ENCODE peak calls at places on chromosomes 3 and 15, in four cellular contexts. A is B cell, L is PC-3, Z is breast epithelium. C is an unnamed sample.

GRCh38 chr3:59300727-59301134 is 250.9 kb upstream of the CFAP20DC start:
- DNase-seq in A (no peak), L (no peak), Z (no peak), C (no peak)

GRCh38 chr3:8436667-8437287 is 64.8 kb upstream of the LMCD1 start:
- DNase-seq in A (no peak), L (no peak), Z (no peak), C (no peak)

GRCh38 chr15:39692464-39693327 is 89.9 kb downstream of the FSIP1 start:
- DNase-seq in A (no peak), L (no peak), Z (no peak), C (no peak)

GRCh38 chr3:11556851-11557644 is 86.7 kb downstream of the VGLL4 start:
- DNase-seq in A (no peak), L (no peak), Z (peak; percentile 48), C (no peak)

GRCh38 chr3:152769523-152769922 is 65.4 kb upstream of the P2RY1 start:
- DNase-seq in A (no peak), L (no peak), Z (no peak), C (no peak)

GRCh38 chr15:51277085-51277484 is 61.3 kb downstream of the CYP19A1 start:
- DNase-seq in A (no peak), L (no peak), Z (no peak), C (no peak)

GRCh38 chr3:190362258-190362657 is 25.7 kb upstream of the CLDN16 start:
- DNase-seq in A (no peak), L (no peak), Z (no peak), C (no peak)

GRCh38 chr3:62954579-62954978 is 79.4 kb upstream of the CADPS start:
- DNase-seq in A (no peak), L (no peak), Z (no peak), C (no peak)

GRCh38 chr3:169666501-169667379 is 3.2 kb upstream of the MECOM start:
- DNase-seq in A (no peak), L (no peak), Z (no peak), C (no peak)

GRCh38 chr3:46934508-46935167 is 41.9 kb downstream of the CCDC12 start:
- DNase-seq in A (no peak), L (peak; percentile 85), Z (no peak), C (no peak)

GRCh38 chr3:177468331-177468730 is 271.0 kb upstream of the TBL1XR1 start:
- DNase-seq in A (no peak), L (peak; percentile 83), Z (no peak), C (no peak)

GRCh38 chr15:23003736-23004135 is 23.6 kb upstream of the CYFIP1 start:
- DNase-seq in A (no peak), L (no peak), Z (no peak), C (no peak)

GRCh38 chr3:123138819-123139517 is 62.8 kb upstream of the SEC22A start:
- DNase-seq in A (no peak), L (no peak), Z (no peak), C (no peak)

GRCh38 chr3:175426805-175427204 is 567.7 kb downstream of the NAALADL2 start:
- DNase-seq in A (no peak), L (peak; percentile 5), Z (no peak), C (no peak)

GRCh38 chr15:60582370-60583036 is 103.6 kb upstream of the ICE2 start:
- DNase-seq in A (no peak), L (no peak), Z (no peak), C (peak; percentile 52)

GRCh38 chr3:156148946-156149348 is 28.6 kb downstream of the KCNAB1 start:
- DNase-seq in A (no peak), L (no peak), Z (no peak), C (no peak)

C was measured in CD8-positive, alpha-beta memory T cell.